ENCODE peak calls at places on chromosome 16, in five cellular contexts. S is prostate gland; K is CD8-positive, alpha-beta memory T cell; T is tibial nerve; M is heart right ventricle. L is an unnamed sample. For H3K27me3 and H3K9me3, the result is how much of the 10 kb centered on the place peaks cover.

GRCh38 chr16:74297296-74297665 is 667 bp downstream of the PSMD7 start:
- DNase-seq in S (peak), K (peak), T (no peak), M (no peak), L (no peak)

GRCh38 chr16:65789546-65789945 is 576.9 kb upstream of the CDH5 start:
- DNase-seq in S (no peak), K (no peak), T (no peak), M (no peak), L (no peak)

GRCh38 chr16:720507-720989 is 398 bp upstream of the ANTKMT start:
- DNase-seq in S (no peak), K (no peak), T (no peak), M (no peak), L (no peak)

GRCh38 chr16:74168445-74168844 is 128.2 kb upstream of the PSMD7 start:
- DNase-seq in S (no peak), K (no peak), T (no peak), M (no peak), L (no peak)

GRCh38 chr16:17194190-17194780 is 276.5 kb downstream of the XYLT1 start:
- DNase-seq in S (peak), K (peak), T (peak), M (peak), L (peak)

GRCh38 chr16:72050769-72051464 is 3.4 kb upstream of the HP start:
- DNase-seq in S (no peak), K (no peak), T (no peak), M (no peak), L (no peak)

GRCh38 chr16:57720142-57720575 is 15.4 kb upstream of the KATNB1 start:
- DNase-seq in S (peak), K (peak), T (no peak), M (peak), L (no peak)

GRCh38 chr16:56812884-56813283 is 52.1 kb upstream of the SLC12A3 start:
- DNase-seq in S (no peak), K (no peak), T (no peak), M (no peak), L (no peak)

GRCh38 chr16:84706856-84707255 is 7.1 kb downstream of the USP10 start:
- DNase-seq in S (no peak), K (no peak), T (no peak), M (no peak), L (no peak)

GRCh38 chr16:84643180-84643583 is 5.1 kb upstream of the KLHL36 start:
- DNase-seq in S (peak), K (no peak), T (peak), M (peak), L (no peak)

GRCh38 chr16:80563807-80564206 is 23.0 kb downstream of the DYNLRB2 start:
- DNase-seq in S (no peak), K (no peak), T (no peak), M (no peak), L (no peak)

GRCh38 chr16:85157813-85158701 is 45.8 kb upstream of the CIBAR2 start:
- DNase-seq in S (no peak), K (peak), T (no peak), M (peak), L (peak)

GRCh38 chr16:15055141-15056053 is 477 bp downstream of the NTAN1 start:
- DNase-seq in S (no peak), K (peak), T (no peak), M (peak), L (peak)

GRCh38 chr16:87202346-87202745 is 114.8 kb downstream of the C16orf95 start:
- DNase-seq in S (no peak), K (no peak), T (no peak), M (no peak), L (no peak)

GRCh38 chr16:22008215-22009142 is 568 bp downstream of the MOSMO start:
- DNase-seq in S (no peak), K (no peak), T (no peak), M (peak), L (no peak)

DNA sequence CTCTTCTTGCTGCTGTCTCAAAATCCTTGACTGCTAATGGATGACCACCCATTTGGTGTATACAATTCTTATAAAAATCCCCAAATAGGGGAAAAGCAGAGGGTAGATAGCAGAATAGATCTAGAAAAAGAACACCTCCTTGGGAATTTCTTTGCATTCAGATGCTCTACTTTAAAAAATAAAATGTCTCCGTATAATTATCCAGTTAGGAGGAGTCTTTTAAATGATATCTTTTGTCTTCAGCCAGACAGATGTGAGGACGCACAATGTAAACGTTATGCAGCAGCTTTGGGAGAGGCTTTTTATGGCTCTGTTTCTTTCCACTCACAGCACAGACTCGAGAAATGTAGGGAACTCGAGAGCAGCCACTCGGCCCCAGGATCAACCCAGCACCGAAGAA is 300.2 kb downstream of the IRF8 start:
- DNase-seq in S (no peak), K (no peak), T (no peak), M (no peak), L (no peak)
- H3K27me3 ChIP-seq in S (under half), K (under half), T (under half), M (half or more), L (under half)

GRCh38 chr16:3383045-3383448 is 17.8 kb downstream of the ZSCAN32 start:
- DNase-seq in S (no peak), K (no peak), T (no peak), M (no peak), L (no peak)

GRCh38 chr16:3389663-3390338 is 11.0 kb downstream of the ZSCAN32 start:
- DNase-seq in S (no peak), K (no peak), T (no peak), M (no peak), L (no peak)

DNA sequence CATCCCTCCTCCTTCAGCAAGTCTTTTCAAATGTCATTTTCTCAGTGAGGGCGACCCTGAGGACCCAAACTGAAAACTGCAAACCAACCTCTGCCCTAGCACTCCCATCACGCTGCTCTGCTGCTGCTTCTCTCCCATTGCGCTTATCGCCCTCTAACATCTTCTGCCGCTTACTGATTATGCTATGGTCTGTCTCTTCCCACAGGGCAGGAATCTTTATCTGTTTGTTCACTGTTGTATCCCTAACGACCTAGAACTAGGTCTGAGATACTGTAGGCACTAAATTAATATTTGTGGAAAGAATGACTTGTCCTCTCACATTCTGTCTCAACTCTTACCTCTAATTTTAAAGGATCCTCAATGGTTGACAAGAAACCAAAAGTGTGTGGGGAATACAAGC is 12.5 kb downstream of the ZSCAN32 start:
- DNase-seq in S (no peak), K (no peak), T (no peak), M (no peak), L (no peak)
- H3K9me3 ChIP-seq in S (under half), K (under half), T (half or more), M (under half), L (under half)

GRCh38 chr16:89064606-89065444 is 28.8 kb upstream of the ACSF3 start:
- DNase-seq in S (no peak), K (no peak), T (no peak), M (no peak), L (no peak)
- H3K27me3 ChIP-seq in S (under half), K (under half), T (under half), M (under half), L (under half)

GRCh38 chr16:35751191-35751941 is 2292.0 kb downstream of the TP53TG3F start:
- DNase-seq in S (no peak), K (no peak), T (no peak), M (peak), L (no peak)
- H3K9me3 ChIP-seq in S (under half), K (under half), T (half or more), M (under half), L (under half)

GRCh38 chr16:55661842-55662479 is 6.2 kb downstream of the SLC6A2 start:
- DNase-seq in S (no peak), K (no peak), T (no peak), M (no peak), L (no peak)

GRCh38 chr16:55660776-55661175 is 5.0 kb downstream of the SLC6A2 start:
- DNase-seq in S (no peak), K (no peak), T (no peak), M (no peak), L (no peak)

GRCh38 chr16:55662641-55663040 is 6.9 kb downstream of the SLC6A2 start:
- DNase-seq in S (no peak), K (no peak), T (no peak), M (no peak), L (no peak)

GRCh38 chr16:55657616-55658015 is 1.8 kb downstream of the SLC6A2 start:
- DNase-seq in S (no peak), K (no peak), T (no peak), M (no peak), L (no peak)

GRCh38 chr16:55660026-55660425 is 4.2 kb downstream of the SLC6A2 start:
- DNase-seq in S (no peak), K (no peak), T (no peak), M (no peak), L (no peak)
- H3K27me3 ChIP-seq in S (under half), K (under half), T (under half), M (under half), L (under half)

GRCh38 chr16:31767267-31767666 is 106.3 kb upstream of the ZNF267 start:
- DNase-seq in S (no peak), K (no peak), T (no peak), M (no peak), L (no peak)
- H3K9me3 ChIP-seq in S (under half), K (half or more), T (half or more), M (under half), L (under half)

GRCh38 chr16:24996301-24996700 is 18.9 kb downstream of the ARHGAP17 start:
- DNase-seq in S (no peak), K (no peak), T (no peak), M (no peak), L (no peak)
- H3K27me3 ChIP-seq in S (under half), K (under half), T (under half), M (under half), L (under half)

DNA sequence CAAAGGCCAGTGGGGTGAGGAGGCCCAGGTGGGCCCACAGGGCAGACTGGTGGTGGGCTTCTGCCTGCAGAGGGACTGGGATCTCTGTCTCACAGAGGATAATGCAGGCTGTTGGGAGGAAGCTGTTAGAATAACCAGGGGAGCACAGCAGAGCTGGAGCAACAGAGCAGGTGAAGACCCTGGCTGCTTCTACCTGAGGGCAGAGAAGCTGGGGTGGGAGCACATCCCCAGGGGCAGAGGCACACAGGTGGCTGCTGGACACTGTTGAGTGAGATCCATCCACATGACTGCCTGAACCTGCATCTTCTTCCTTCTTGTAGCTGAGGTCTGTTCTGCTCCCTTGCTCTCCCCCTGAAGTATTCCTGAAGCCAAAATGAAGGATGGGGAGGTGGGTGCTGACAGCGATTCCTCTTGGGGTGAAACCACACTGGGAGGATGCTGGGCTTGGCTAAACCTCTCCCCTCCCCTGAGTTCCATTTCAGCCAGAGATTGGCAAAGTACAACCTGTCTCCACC is 1725.0 kb downstream of the TP53TG3F start:
- DNase-seq in S (no peak), K (no peak), T (no peak), M (no peak), L (no peak)
- H3K9me3 ChIP-seq in S (under half), K (under half), T (under half), M (under half), L (under half)

DNA sequence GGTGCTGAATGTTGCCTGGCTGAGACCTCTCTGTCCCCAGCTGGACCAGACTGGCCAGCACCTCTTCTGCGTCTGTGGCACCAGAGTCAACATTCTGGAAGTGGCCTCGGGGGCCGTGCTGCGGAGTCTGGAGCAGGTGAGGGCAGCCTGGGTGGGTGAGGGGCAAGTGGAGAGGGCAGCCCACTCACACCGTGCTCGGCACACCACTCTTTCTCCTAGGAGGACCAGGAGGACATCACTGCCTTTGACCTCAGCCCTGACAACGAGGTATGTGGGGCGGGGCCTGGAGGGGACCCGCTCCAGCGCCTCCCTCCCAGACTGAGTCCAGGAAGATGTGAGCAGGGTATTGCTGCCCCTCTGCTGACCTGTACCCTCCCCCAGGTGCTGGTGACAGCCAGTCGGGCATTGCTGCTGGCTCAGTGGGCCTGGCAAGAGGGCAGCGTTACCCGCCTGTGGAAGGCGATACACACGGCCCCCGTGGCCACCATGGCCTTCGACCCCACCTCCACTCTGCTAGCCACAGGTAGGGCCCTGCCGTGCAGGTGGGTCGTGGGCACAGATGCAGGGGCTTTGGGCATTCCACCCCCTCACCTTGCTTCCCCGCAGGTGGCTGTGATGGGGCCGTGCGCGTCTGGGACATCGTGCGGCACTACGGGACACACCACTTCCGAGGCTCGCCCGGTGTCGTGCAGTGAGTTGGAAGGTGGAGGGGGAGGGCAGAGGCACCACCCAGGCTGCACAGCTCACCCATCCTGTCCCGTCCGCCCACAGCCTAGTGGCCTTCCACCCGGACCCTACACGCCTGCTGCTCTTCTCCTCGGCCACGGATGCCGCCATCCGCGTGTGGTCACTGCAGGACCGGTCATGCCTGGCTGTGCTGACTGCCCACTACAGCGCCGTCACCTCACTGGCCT is 2.6 kb downstream of the TBL3 start:
- DNase-seq in S (no peak), K (no peak), T (no peak), M (no peak), L (no peak)
- H3K27me3 ChIP-seq in S (under half), K (under half), T (under half), M (under half), L (under half)

L was measured in iPS DF 6.9.